ENCODE peak calls at places on chromosome 12, in five cellular contexts. U is stimulated activated CD4-positive, alpha-beta T cell treated with anti-CD3 and anti-CD28 coated beads, Interleukin-12 subunit alpha, Interleukin-12 subunit beta, amount 100 ng/mL, for 4 hours; P is naive thymus-derived CD8-positive, alpha-beta T cell; R is right cardiac atrium; X is left cardiac atrium. M is an unnamed sample.

GRCh38 chr12:131555197-131555820 is 155.6 kb upstream of the SFSWAP start:
- DNase-seq in X (no peak), R (no peak), P (no peak), U (no peak), M (no peak)

GRCh38 chr12:2598001-2598400 is 196.8 kb upstream of the FKBP4 start:
- DNase-seq in R (no peak), P (no peak), X (no peak), U (no peak), M (no peak)

GRCh38 chr12:53989227-53990113 is 4.5 kb downstream of the HOXC10 start:
- DNase-seq in P (peak), X (no peak), R (no peak), U (no peak), M (no peak)

GRCh38 chr12:123076604-123077297 is 74.1 kb downstream of the PITPNM2 start:
- DNase-seq in X (no peak), R (no peak), P (no peak), U (peak), M (no peak)

GRCh38 chr12:57093412-57094193 is 4.7 kb downstream of the NAB2 start:
- DNase-seq in R (peak), U (peak), P (peak), X (peak), M (peak)

GRCh38 chr12:131155131-131155530 is 201.4 kb downstream of the ADGRD1 start:
- DNase-seq in R (no peak), U (no peak), P (no peak), X (no peak), M (no peak)

GRCh38 chr12:11861155-11861863 is 209.4 kb upstream of the BCL2L14 start:
- DNase-seq in P (no peak), X (no peak), U (no peak), R (no peak), M (no peak)

GRCh38 chr12:52494518-52494917 is 1.5 kb upstream of the KRT6A start:
- DNase-seq in R (no peak), U (no peak), P (no peak), X (peak), M (no peak)

GRCh38 chr12:84136862-84137367 is 775.7 kb downstream of the SLC6A15 start:
- DNase-seq in P (no peak), R (no peak), X (no peak), U (no peak), M (no peak)

GRCh38 chr12:112121780-112122565 is 3.4 kb upstream of the TRAFD1 start:
- DNase-seq in P (no peak), R (peak), U (no peak), X (peak), M (no peak)

GRCh38 chr12:108637631-108638030 is 3.9 kb upstream of the SELPLG start:
- DNase-seq in U (no peak), X (no peak), P (no peak), R (no peak), M (no peak)

GRCh38 chr12:117125275-117125613 is 26.0 kb upstream of the TESC start:
- DNase-seq in X (no peak), U (no peak), R (no peak), P (no peak), M (no peak)

GRCh38 chr12:46657416-46658411 is 168.1 kb downstream of the SLC38A4 start:
- DNase-seq in X (no peak), P (no peak), R (no peak), U (no peak), M (no peak)

GRCh38 chr12:67747869-67748760 is 99.6 kb downstream of the DYRK2 start:
- DNase-seq in X (peak), P (no peak), R (no peak), U (no peak), M (no peak)

GRCh38 chr12:123478762-123479161 is 20.8 kb downstream of the SNRNP35 start:
- DNase-seq in R (peak), P (no peak), X (peak), U (no peak), M (no peak)

GRCh38 chr12:64569923-64570595 is 40.2 kb upstream of the RASSF3 start:
- DNase-seq in X (no peak), R (no peak), U (no peak), P (no peak), M (no peak)

GRCh38 chr12:107042801-107043200 is 50.5 kb downstream of the CRY1 start:
- DNase-seq in U (no peak), R (no peak), X (no peak), P (no peak), M (no peak)

GRCh38 chr12:104956870-104957301 is 1.2 kb downstream of the SLC41A2 start:
- DNase-seq in P (no peak), X (no peak), U (no peak), R (no peak), M (no peak)

GRCh38 chr12:105561981-105562726 is 231.7 kb downstream of the C12orf75 start:
- DNase-seq in R (peak), P (no peak), X (peak), U (no peak), M (no peak)

GRCh38 chr12:12616512-12617275 is 5.0 kb downstream of the CREBL2 start:
- DNase-seq in U (no peak), P (no peak), R (no peak), X (no peak), M (peak)

GRCh38 chr12:53344487-53344823 is 8.3 kb upstream of the SP7 start:
- DNase-seq in U (no peak), R (no peak), P (no peak), X (no peak), M (no peak)

M was measured in naive thymus-derived CD4-positive, alpha-beta T cell.